ENCODE peak calls at places on chromosomes 5 and 9, in five cellular contexts. L is NB4, O is PC-3, Y is lung, X is IMR-90. G is an unnamed sample.

GRCh38 chr9:14962193-14962899 is 52.1 kb upstream of the FREM1 start:
- DNase-seq in L (no peak), O (peak; percentile 89), Y (no peak), X (no peak), G (no peak)

GRCh38 chr5:160187091-160187490 is 42.2 kb upstream of the FABP6 start:
- DNase-seq in L (no peak), O (no peak), Y (no peak), X (no peak), G (no peak)

GRCh38 chr5:34037829-34038228 is 5.2 kb downstream of the C1QTNF3 start:
- DNase-seq in L (no peak), O (no peak), Y (no peak), X (no peak), G (no peak)

GRCh38 chr9:126146254-126147145 is 180.1 kb upstream of the MVB12B start:
- DNase-seq in L (peak; percentile 42), O (peak; percentile 41), Y (peak; percentile 29), X (no peak), G (peak; percentile 12)

GRCh38 chr5:58076473-58077257 is 383.2 kb downstream of the PLK2 start:
- DNase-seq in L (no peak), O (no peak), Y (no peak), X (no peak), G (no peak)

GRCh38 chr9:134662143-134662876 is 20.7 kb downstream of the COL5A1 start:
- DNase-seq in L (no peak), O (peak; percentile 60), Y (no peak), X (peak; percentile 88), G (peak; percentile 90)

GRCh38 chr5:94906750-94907149 is 288.3 kb downstream of the SLF1 start:
- DNase-seq in L (no peak), O (no peak), Y (no peak), X (no peak), G (no peak)

GRCh38 chr9:86807577-86807976 is 139.7 kb downstream of the GAS1 start:
- DNase-seq in L (no peak), O (no peak), Y (no peak), X (no peak), G (peak; percentile 30)

GRCh38 chr5:7878381-7878873 is 9.5 kb downstream of the MTRR start:
- DNase-seq in L (peak; percentile 92), O (peak; percentile 93), Y (no peak), X (peak; percentile 76), G (peak; percentile 72)

GRCh38 chr9:128920381-128921058 is at the start of gene PHYHD1:
- DNase-seq in L (peak; percentile 32), O (peak; percentile 70), Y (peak; percentile 76), X (peak; percentile 61), G (peak; percentile 20)

GRCh38 chr9:70303268-70303667 is 44.5 kb downstream of the SMC5 start:
- DNase-seq in L (no peak), O (peak; percentile 9), Y (no peak), X (peak; percentile 43), G (no peak)

GRCh38 chr5:167939686-167940085 is 351.8 kb upstream of the WWC1 start:
- DNase-seq in L (no peak), O (no peak), Y (no peak), X (no peak), G (no peak)

GRCh38 chr5:176848651-176849050 is 38.3 kb downstream of the UNC5A start:
- DNase-seq in L (no peak), O (no peak), Y (no peak), X (no peak), G (no peak)

GRCh38 chr9:9563817-9564216 is 1049.0 kb downstream of the PTPRD start:
- DNase-seq in L (no peak), O (no peak), Y (no peak), X (no peak), G (no peak)

GRCh38 chr5:177473461-177473991 is at the start of gene DBN1:
- DNase-seq in L (peak; percentile 62), O (peak; percentile 61), Y (no peak), X (no peak), G (peak; percentile 60)

GRCh38 chr5:41835625-41836024 is 34.6 kb downstream of the OXCT1 start:
- DNase-seq in L (peak; percentile 9), O (peak; percentile 81), Y (no peak), X (peak; percentile 92), G (peak; percentile 92)

GRCh38 chr9:129285979-129286772 is 108.1 kb upstream of the IER5L start:
- DNase-seq in L (no peak), O (no peak), Y (no peak), X (no peak), G (no peak)

GRCh38 chr9:100602302-100602930 is 24.5 kb downstream of the CAVIN4 start:
- DNase-seq in L (peak; percentile 56), O (peak; percentile 65), Y (no peak), X (peak; percentile 54), G (peak; percentile 76)

GRCh38 chr5:107809201-107810034 is 138.7 kb upstream of the EFNA5 start:
- DNase-seq in L (no peak), O (no peak), Y (no peak), X (peak; percentile 48), G (peak; percentile 31)

GRCh38 chr5:72270037-72270436 is 50.0 kb downstream of the MRPS27 start:
- DNase-seq in L (no peak), O (no peak), Y (no peak), X (no peak), G (no peak)

GRCh38 chr5:1464096-1464446 is 18.8 kb upstream of the SLC6A3 start:
- DNase-seq in L (no peak), O (no peak), Y (no peak), X (no peak), G (no peak)

GRCh38 chr9:35945341-35946018 is 12.5 kb downstream of the OR2S2 start:
- DNase-seq in L (peak; percentile 61), O (peak; percentile 84), Y (peak; percentile 74), X (peak; percentile 85), G (peak; percentile 89)

GRCh38 chr5:138665261-138665660 is 88.0 kb upstream of the CTNNA1 start:
- DNase-seq in L (no peak), O (no peak), Y (no peak), X (no peak), G (no peak)

GRCh38 chr5:181164076-181164952 is 16.9 kb downstream of the OR2V2 start:
- DNase-seq in L (peak; percentile 55), O (no peak), Y (no peak), X (peak; percentile 48), G (no peak)

GRCh38 chr5:32600057-32600622 is 14.8 kb downstream of the SUB1 start:
- DNase-seq in L (no peak), O (peak; percentile 93), Y (no peak), X (peak; percentile 86), G (peak; percentile 58)

GRCh38 chr9:136856541-136857141 is 4.5 kb downstream of the MAMDC4 start:
- DNase-seq in L (no peak), O (no peak), Y (no peak), X (no peak), G (no peak)

GRCh38 chr5:97163360-97163764 is 19.7 kb downstream of the RIOK2 start:
- DNase-seq in L (peak; percentile 43), O (peak; percentile 23), Y (no peak), X (peak; percentile 30), G (peak; percentile 49)
- TF ChIP-seq CTCF in L (no peak), O (peak; percentile 85), Y (peak; percentile 29), X (peak; percentile 56), G (peak; percentile 53)

GRCh38 chr9:120916573-120916972 is 10.0 kb downstream of the TRAF1 start:
- DNase-seq in L (no peak), O (no peak), Y (no peak), X (peak; percentile 64), G (peak; percentile 78)
- TF ChIP-seq CTCF in L (no peak), O (no peak), Y (no peak), X (peak; percentile 47), G (peak; percentile 53)

DNA sequence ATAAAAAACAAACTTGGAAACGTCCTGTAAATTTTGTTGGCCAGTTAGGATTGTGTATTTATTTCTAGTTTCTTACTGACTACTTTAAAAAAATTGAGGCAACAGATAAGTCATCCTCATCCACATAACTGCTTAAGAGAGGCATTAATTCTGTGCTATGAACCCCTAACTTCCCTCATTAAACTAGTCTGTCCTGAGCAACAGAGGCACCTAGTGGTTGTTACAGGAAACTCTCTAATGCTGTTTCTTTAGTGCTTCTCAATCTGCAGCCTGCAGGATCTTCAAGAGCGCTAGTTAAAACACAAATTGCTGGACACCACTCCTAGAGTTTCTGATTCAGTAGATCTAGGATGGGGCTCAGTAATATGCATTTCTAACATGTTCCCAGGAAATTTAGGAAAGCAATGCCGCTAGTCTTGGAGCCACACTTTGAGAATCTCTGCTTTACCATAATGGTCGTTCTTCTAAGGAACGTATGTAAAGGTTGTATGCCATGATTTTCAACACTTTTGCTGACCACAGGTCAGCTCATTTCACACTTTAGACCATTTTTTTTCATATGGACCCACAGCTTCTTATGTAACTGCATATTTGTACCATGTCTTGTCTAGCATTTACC is 410.1 kb upstream of the SMARCA2 start:
- DNase-seq in L (peak; percentile 70), O (peak; percentile 51), Y (no peak), X (no peak), G (peak; percentile 31)
- TF ChIP-seq CTCF in L (peak; percentile 86), O (peak; percentile 71), Y (no peak), X (peak; percentile 16), G (peak; percentile 47)

GRCh38 chr5:43073597-43074546 is 33.8 kb upstream of the ANXA2R start:
- DNase-seq in L (peak; percentile 67), O (peak; percentile 79), Y (no peak), X (peak; percentile 40), G (peak; percentile 66)
- TF ChIP-seq CTCF in L (peak; percentile 74), O (peak; percentile 87), Y (no peak), X (peak; percentile 58), G (peak; percentile 74)

GRCh38 chr9:112750111-112750766 is at the start of gene SNX30:
- DNase-seq in L (peak; percentile 93), O (peak; percentile 86), Y (peak; percentile 92), X (peak; percentile 85), G (peak; percentile 91)
- TF ChIP-seq CTCF in L (no peak), O (no peak), Y (no peak), X (no peak), G (no peak)

G was measured in choroid plexus epithelial cell.